ENCODE peak calls at places on chromosome 3, in four cellular contexts. V, J, M and Z are unnamed samples.
A peak's percentile ranks its signal among the peaks of the same experiment; 100 is the strongest.

GRCh38 chr3:48194446-48195071 is 6.3 kb upstream of the CDC25A start:
- DNase-seq in V (peak; percentile 68), J (peak; percentile 54), M (peak; percentile 46), Z (peak; percentile 53)

GRCh38 chr3:134795776-134796312 is 784 bp downstream of the EPHB1 start:
- DNase-seq in V (no peak), J (no peak), M (no peak), Z (no peak)

GRCh38 chr3:176650478-176650877 is 546.8 kb downstream of the TBL1XR1 start:
- DNase-seq in V (no peak), J (peak; percentile 15), M (no peak), Z (no peak)

GRCh38 chr3:178712247-178712646 is 176.0 kb downstream of the KCNMB2 start:
- DNase-seq in V (no peak), J (no peak), M (no peak), Z (no peak)

GRCh38 chr3:146503459-146504202 is 34.3 kb upstream of the PLSCR2 start:
- DNase-seq in V (peak; percentile 25), J (no peak), M (peak; percentile 38), Z (no peak)

GRCh38 chr3:146746190-146746589 is 141.0 kb upstream of the PLSCR5 start:
- DNase-seq in V (no peak), J (no peak), M (no peak), Z (no peak)

GRCh38 chr3:50303038-50303815 is at the start of gene HYAL1:
- DNase-seq in V (peak; percentile 91), J (peak; percentile 83), M (no peak), Z (no peak)

GRCh38 chr3:94716326-94717018 is 653.6 kb downstream of the NSUN3 start:
- DNase-seq in V (peak; percentile 24), J (no peak), M (no peak), Z (no peak)

GRCh38 chr3:108602935-108603294 is 13.4 kb downstream of the DZIP3 start:
- DNase-seq in V (no peak), J (no peak), M (no peak), Z (no peak)

GRCh38 chr3:54905936-54906335 is 21.9 kb downstream of the LRTM1 start:
- DNase-seq in V (no peak), J (no peak), M (no peak), Z (no peak)

GRCh38 chr3:71504250-71505036 is 79.1 kb downstream of the FOXP1 start:
- DNase-seq in V (no peak), J (peak; percentile 21), M (no peak), Z (no peak)

GRCh38 chr3:21159565-21159950 is 591.5 kb downstream of the ZNF385D start:
- DNase-seq in V (no peak), J (no peak), M (no peak), Z (no peak)

GRCh38 chr3:47384425-47384824 is 3.6 kb downstream of the PTPN23 start:
- DNase-seq in V (no peak), J (no peak), M (no peak), Z (no peak)

GRCh38 chr3:14691719-14692118 is 16.8 kb downstream of the C3orf20 start:
- DNase-seq in V (no peak), J (no peak), M (no peak), Z (no peak)

GRCh38 chr3:190387578-190388213 is at the start of gene CLDN16:
- DNase-seq in V (no peak), J (no peak), M (no peak), Z (no peak)

GRCh38 chr3:150410311-150411105 is 2.4 kb downstream of the TSC22D2 start:
- DNase-seq in V (no peak), J (peak; percentile 13), M (no peak), Z (no peak)

DNA sequence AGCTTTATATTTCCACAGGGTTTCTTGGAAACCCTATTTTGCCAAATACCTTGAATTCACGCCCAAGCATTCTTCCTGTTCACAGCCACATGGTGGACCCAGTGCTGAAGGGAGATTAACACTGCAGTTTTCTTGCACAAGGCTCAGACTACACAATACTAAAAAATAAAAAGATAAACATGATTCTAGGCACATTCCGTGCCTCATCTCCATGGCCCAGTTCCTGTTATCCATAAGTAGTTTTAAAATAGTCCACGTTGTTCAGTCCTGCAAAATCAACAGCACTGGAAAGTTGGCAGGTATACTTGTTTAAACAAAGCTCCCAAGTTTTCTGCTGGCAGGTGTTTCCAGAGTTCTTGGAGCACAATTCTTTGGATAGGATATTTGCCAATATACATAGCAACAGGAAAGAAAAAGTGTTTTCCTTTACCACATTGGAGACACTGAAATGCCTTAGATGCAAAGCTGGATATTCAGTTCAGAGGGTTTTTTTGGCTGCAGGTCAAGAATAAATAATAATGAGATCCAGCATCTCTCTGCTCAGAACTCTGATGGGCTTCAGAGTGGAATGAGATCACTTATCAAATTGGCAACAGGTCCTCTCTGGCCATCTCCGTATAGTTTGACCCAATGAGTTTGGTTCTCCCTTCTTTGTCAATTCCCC is 88.1 kb upstream of the TGFBR2 start:
- DNase-seq in V (peak; percentile 68), J (no peak), M (no peak), Z (no peak)
- TF ChIP-seq POLR2AphosphoS5 in V (no peak), J (no peak), M (no peak), Z (no peak)

DNA sequence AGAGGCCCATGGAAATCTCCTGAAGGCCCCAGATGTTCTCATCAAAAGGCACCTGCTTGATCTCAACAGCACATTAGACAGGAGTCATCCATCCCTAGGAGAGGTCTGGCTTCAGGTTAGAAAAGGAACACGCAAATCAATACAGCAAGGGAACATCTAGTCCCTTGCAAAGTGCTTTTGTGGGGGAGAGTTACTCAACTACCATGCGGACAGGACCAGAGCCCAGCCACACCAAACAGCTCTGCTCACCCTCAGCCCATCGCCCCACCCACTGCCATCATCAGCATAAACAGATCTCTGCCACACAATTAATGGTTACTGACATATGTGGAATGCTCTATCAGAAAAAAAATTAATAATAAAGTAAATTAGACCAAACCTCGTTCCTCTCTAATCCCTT is 85.6 kb downstream of the MYLK start:
- DNase-seq in V (no peak), J (no peak), M (no peak), Z (no peak)
- TF ChIP-seq REST in V (no peak), J (no peak), M (no peak), Z (no peak)

GRCh38 chr3:141193431-141193830 is 38.2 kb upstream of the PXYLP1 start:
- DNase-seq in V (no peak), J (no peak), M (no peak), Z (no peak)

GRCh38 chr3:141191097-141191749 is 40.4 kb upstream of the PXYLP1 start:
- DNase-seq in V (no peak), J (no peak), M (no peak), Z (no peak)

DNA sequence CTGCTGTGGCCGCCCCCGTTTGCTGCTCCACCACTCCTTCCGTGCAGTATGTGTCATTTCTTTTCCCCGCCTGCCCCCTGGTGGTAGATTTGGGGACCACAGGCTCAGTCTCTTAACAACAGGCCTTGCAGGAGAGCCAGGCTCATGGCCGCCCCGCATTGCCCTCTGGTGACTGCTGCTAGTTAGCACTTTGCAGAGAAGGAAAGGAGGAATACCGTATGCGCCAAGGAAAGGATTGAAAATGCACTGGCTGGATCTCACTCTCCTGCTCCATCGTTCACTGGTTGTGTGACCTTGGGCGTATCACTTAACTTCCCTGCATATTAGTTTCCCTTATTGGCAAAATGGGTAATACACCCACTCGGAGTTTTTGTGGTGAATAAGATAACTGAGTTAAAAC is 39.3 kb upstream of the PXYLP1 start:
- DNase-seq in V (peak; percentile 87), J (peak; percentile 86), M (peak; percentile 82), Z (peak; percentile 68)
- TF ChIP-seq POLR2AphosphoS5 in V (no peak), J (no peak), M (no peak), Z (no peak)

GRCh38 chr3:112605285-112605684 is 35.7 kb downstream of the CCDC80 start:
- DNase-seq in V (no peak), J (no peak), M (no peak), Z (no peak)

GRCh38 chr3:112598731-112599130 is 36.9 kb downstream of the SLC35A5 start:
- DNase-seq in V (no peak), J (no peak), M (no peak), Z (no peak)

GRCh38 chr3:112602217-112602838 is 38.6 kb downstream of the CCDC80 start:
- DNase-seq in V (no peak), J (no peak), M (no peak), Z (no peak)

GRCh38 chr3:112610121-112610520 is 30.8 kb downstream of the CCDC80 start:
- DNase-seq in V (no peak), J (no peak), M (no peak), Z (peak; percentile 13)

GRCh38 chr3:112604536-112604935 is 36.4 kb downstream of the CCDC80 start:
- DNase-seq in V (no peak), J (no peak), M (no peak), Z (no peak)
- TF ChIP-seq REST in V (no peak), J (no peak), M (no peak), Z (no peak)

GRCh38 chr3:1088503-1088902 is 4.3 kb upstream of the CNTN6 start:
- DNase-seq in V (no peak), J (no peak), M (no peak), Z (no peak)
- TF ChIP-seq POLR2AphosphoS5 in V (no peak), J (no peak), M (no peak), Z (no peak)

DNA sequence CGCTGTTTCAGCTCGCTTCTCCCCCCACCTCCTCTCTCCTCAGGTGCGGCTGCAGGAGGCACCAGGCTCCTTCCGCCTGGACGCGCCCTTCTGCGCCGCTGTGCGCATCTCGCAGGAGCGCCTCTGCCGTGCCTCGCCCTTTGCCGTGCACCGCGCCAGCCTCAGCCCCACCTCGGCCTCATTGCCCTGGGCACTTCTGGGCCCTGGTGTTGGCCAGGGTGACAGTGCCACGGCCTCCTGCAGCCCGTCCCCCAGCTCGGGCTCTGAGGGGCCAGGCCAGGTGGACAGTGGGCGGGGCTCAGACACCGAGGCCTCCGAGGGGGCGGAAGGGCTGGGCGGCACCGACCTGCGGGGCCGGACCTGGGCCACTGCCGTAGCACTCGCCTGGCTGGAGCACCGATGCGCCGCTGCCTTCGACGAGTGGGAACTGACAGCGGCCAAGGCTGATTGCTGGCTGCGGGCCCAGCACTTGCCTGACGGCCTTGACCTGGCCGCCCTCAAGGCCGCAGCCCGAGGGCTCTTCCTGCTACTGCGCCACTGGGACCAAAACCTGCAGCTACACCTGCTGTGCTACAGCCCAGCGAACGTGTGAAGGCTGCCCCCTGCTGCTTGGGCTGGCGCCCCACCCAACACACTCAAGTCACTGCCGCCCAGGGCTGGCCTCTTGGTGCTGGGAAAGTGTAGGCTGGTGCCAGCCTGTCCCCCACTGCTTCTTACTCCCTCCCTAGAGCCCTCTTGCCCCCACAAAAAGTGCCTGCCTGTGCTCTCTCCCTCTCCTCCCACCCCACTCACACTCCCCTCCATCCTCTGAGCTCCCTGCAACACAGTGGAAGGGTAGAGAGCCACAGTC is 7.1 kb downstream of the ALG3 start:
- DNase-seq in V (peak; percentile 86), J (peak; percentile 67), M (no peak), Z (no peak)
- TF ChIP-seq REST in V (peak; percentile 66), J (peak; percentile 75), M (peak; percentile 30), Z (no peak)

DNA sequence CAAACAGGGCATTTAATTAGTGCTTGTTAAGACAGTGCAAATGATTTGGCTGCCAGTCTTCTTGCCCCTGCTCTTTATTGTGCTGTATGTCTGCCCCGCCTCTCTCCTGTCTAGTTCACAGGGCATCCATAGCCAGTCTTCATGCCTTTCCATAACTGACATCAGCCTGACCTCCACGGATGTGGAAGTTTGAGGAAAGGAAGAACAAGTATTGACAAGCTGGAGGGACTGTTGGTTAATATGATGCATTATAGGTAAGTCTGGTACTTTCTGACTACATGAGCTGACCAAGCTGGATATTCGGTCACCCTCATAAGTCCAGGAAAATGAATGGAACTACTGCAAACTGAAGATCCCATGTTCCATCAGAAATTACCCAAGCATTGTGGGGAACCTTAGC is 325.9 kb downstream of the TIGIT start:
- DNase-seq in V (no peak), J (no peak), M (no peak), Z (no peak)
- TF ChIP-seq POLR2AphosphoS5 in V (no peak), J (no peak), M (no peak), Z (no peak)

GRCh38 chr3:10823516-10823818 is 7.4 kb downstream of the SLC6A11 start:
- DNase-seq in V (no peak), J (no peak), M (no peak), Z (no peak)
- TF ChIP-seq REST in V (no peak), J (no peak), M (no peak), Z (no peak)